ENCODE peak calls at places on chromosomes 3 and 15, in six cellular contexts. E is PC-3, I is adrenal gland, U is ovary, G is RWPE2, D is tibial nerve. C is an unnamed sample.

GRCh38 chr3:181715601-181716340 is 4.0 kb downstream of the SOX2 start:
- DNase-seq in E (no peak), I (no peak), U (no peak), G (no peak), D (no peak), C (no peak)

GRCh38 chr3:186383026-186383993 is 21.3 kb upstream of the DGKG start:
- DNase-seq in E (no peak), I (no peak), U (no peak), G (no peak), D (no peak), C (no peak)

GRCh38 chr15:83911345-83911744 is 257.4 kb downstream of the ADAMTSL3 start:
- DNase-seq in E (no peak), I (no peak), U (no peak), G (no peak), D (no peak), C (no peak)

GRCh38 chr3:117052356-117052755 is 342.8 kb downstream of the TUSC7 start:
- DNase-seq in E (no peak), I (no peak), U (no peak), G (no peak), D (no peak), C (peak; percentile 92)

GRCh38 chr3:40451551-40451950 is 5.6 kb upstream of the RPL14 start:
- DNase-seq in E (peak; percentile 70), I (no peak), U (no peak), G (no peak), D (no peak), C (no peak)

GRCh38 chr15:89225588-89225987 is 4.2 kb upstream of the RLBP1 start:
- DNase-seq in E (no peak), I (no peak), U (no peak), G (no peak), D (no peak), C (no peak)

GRCh38 chr3:72632129-72632528 is 216.1 kb downstream of the SHQ1 start:
- DNase-seq in E (no peak), I (no peak), U (no peak), G (no peak), D (no peak), C (no peak)

GRCh38 chr3:189458536-189458935 is 172.7 kb upstream of the TP63 start:
- DNase-seq in E (peak; percentile 34), I (peak; percentile 55), U (no peak), G (no peak), D (no peak), C (no peak)

GRCh38 chr3:58835075-58835474 is 168.5 kb upstream of the FAM3D start:
- DNase-seq in E (peak; percentile 35), I (no peak), U (no peak), G (no peak), D (no peak), C (peak; percentile 54)

GRCh38 chr15:77693576-77693975 is 60.9 kb upstream of the LINGO1 start:
- DNase-seq in E (no peak), I (no peak), U (no peak), G (no peak), D (no peak), C (no peak)

GRCh38 chr3:52845157-52845556 is 10.3 kb upstream of the MUSTN1 start:
- DNase-seq in E (no peak), I (peak; percentile 87), U (no peak), G (no peak), D (peak; percentile 49), C (peak; percentile 66)

GRCh38 chr3:45716790-45717336 is 27.7 kb downstream of the SACM1L start:
- DNase-seq in E (no peak), I (no peak), U (no peak), G (no peak), D (no peak), C (no peak)

GRCh38 chr3:138786788-138787276 is 47.9 kb downstream of the PIK3CB start:
- DNase-seq in E (peak; percentile 25), I (no peak), U (no peak), G (no peak), D (no peak), C (peak; percentile 53)

GRCh38 chr3:191869738-191870418 is 408.9 kb downstream of the PYDC2 start:
- DNase-seq in E (no peak), I (no peak), U (no peak), G (no peak), D (no peak), C (no peak)

GRCh38 chr3:196073188-196073838 is 8.6 kb downstream of the TFRC start:
- DNase-seq in E (peak; percentile 74), I (peak; percentile 79), U (peak; percentile 69), G (no peak), D (no peak), C (peak; percentile 66)

GRCh38 chr15:60582370-60583036 is 103.6 kb upstream of the ICE2 start:
- DNase-seq in E (no peak), I (no peak), U (no peak), G (no peak), D (no peak), C (no peak)
- H3K4me3 ChIP-seq in E (no peak overlapping the region), I (no peak overlapping the region), U (no peak overlapping the region), G (no peak overlapping the region), D (no peak overlapping the region), C (no peak overlapping the region)

GRCh38 chr3:57582470-57583168 is 14.5 kb downstream of the ARF4 start:
- DNase-seq in E (peak; percentile 83), I (no peak), U (no peak), G (no peak), D (no peak), C (peak; percentile 33)
- TF ChIP-seq CTCF in E (peak; percentile 73), I (no peak), U (no peak), G (peak; percentile 33), D (no peak), C (no peak)

DNA sequence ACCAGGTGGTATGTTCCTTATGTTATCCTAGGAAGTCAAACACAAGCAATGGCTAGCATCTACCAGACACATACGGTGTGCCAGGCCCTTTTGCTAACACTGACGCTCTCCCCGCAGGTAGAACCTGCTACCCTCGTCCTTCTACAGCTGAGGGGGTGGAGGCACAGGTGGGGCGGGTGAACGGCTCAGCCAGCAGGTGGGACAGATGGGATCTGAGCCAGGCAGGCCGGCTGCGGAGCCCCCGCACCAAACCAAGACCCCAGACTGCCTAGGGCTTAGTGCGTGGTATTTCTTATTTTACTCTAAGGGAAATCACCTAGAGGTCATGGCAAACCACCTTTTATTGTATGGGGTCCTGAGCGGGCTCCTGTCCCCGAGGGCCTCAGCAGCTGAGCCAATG is 53.9 kb upstream of the PCSK6 start:
- DNase-seq in E (no peak), I (no peak), U (no peak), G (no peak), D (no peak), C (no peak)
- H3K4me3 ChIP-seq in E (no peak overlapping the region), I (no peak overlapping the region), U (no peak overlapping the region), G (no peak overlapping the region), D (no peak overlapping the region), C (no peak overlapping the region)

GRCh38 chr3:109098245-109098644 is 19.7 kb downstream of the MORC1 start:
- DNase-seq in E (peak; percentile 51), I (no peak), U (no peak), G (no peak), D (no peak), C (no peak)
- TF ChIP-seq CTCF in E (peak; percentile 60), I (no peak), U (no peak), G (peak; percentile 40), D (no peak), C (no peak)

DNA sequence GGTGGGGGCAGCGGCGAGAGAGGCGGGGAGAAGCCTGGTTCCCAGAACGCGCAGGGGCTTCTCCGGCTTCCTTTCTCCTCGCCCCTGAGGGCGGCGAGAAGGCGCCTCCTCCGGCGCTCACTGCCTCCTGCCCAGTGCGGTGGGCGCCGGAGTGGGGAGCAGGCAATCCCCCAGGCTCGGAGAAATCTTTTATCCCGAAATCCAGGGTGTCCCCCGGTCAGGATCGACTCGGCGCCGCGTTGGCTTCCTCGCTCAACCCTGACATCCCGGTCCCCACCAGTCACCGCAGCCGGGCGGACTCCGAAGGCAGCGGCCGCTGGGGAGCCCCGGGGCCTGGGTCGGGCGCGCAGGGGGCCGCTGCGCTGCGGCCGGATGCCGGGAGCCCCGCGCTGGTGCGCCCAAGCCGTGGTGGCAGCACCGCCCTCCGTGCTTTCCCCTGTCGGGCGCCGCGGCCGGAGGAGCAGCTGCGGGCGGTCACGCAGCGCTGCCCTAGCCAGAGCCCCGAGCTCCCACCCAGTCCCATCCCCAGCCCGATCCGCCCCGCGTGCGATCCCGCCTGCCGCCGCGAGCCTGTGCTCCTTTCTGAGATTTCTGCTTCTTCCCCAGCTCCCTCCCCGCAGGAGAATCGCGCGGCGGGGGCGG is 827 bp upstream of the CACNA2D3 start:
- DNase-seq in E (no peak), I (no peak), U (peak; percentile 52), G (no peak), D (no peak), C (peak; percentile 14)
- H3K4me3 ChIP-seq in E (no peak overlapping the region), I (no peak overlapping the region), U (peak overlapping the region; percentile 55), G (peak overlapping the region; percentile 30), D (peak overlapping the region; percentile 72), C (peak overlapping the region; percentile 31)

GRCh38 chr15:63915888-63916731 is 82.4 kb upstream of the HERC1 start:
- DNase-seq in E (peak; percentile 12), I (no peak), U (no peak), G (no peak), D (no peak), C (peak; percentile 71)
- TF ChIP-seq CTCF in E (no peak), I (peak; percentile 41), U (peak; percentile 17), G (no peak), D (no peak), C (peak; percentile 45)

GRCh38 chr15:37103475-37104071 is 3.2 kb upstream of the MEIS2 start:
- DNase-seq in E (no peak), I (no peak), U (no peak), G (no peak), D (no peak), C (no peak)
- H3K4me3 ChIP-seq in E (no peak overlapping the region), I (no peak overlapping the region), U (peak overlapping the region; percentile 81), G (no peak overlapping the region), D (no peak overlapping the region), C (peak overlapping the region; percentile 83)

GRCh38 chr3:133494469-133494868 is 79.0 kb upstream of the CDV3 start:
- DNase-seq in E (no peak), I (no peak), U (no peak), G (no peak), D (no peak), C (no peak)
- TF ChIP-seq CTCF in E (peak; percentile 38), I (peak; percentile 19), U (no peak), G (peak; percentile 41), D (no peak), C (peak; percentile 28)

C was measured in foreskin fibroblast.